ENCODE peak calls at places on chromosomes 13 and 19, in eight cellular contexts. Y is Caco-2; W is GM23248; O is CD8-positive, alpha-beta memory T cell; F is NT2/D1; Z is neural progenitor cell; H is psoas muscle; J is right cardiac atrium. L is an unnamed sample. For H3K27me3 and H3K4me1, the result is how much of the 10 kb centered on the place peaks cover.

GRCh38 chr13:52450012-52450792 is at the start of gene VPS36:
- DNase-seq in Y (peak), W (peak), O (peak), F (peak), Z (peak), H (peak), J (peak), L (peak)

GRCh38 chr19:46715620-46716012 is 1.3 kb downstream of the PRKD2 start:
- DNase-seq in Y (no peak), W (no peak), O (no peak), F (no peak), Z (peak), H (no peak), J (peak), L (peak)

GRCh38 chr19:13093407-13094284 is 9.0 kb downstream of the LYL1 start:
- DNase-seq in Y (peak), W (peak), O (peak), F (peak), Z (peak), H (peak), J (peak), L (peak)

GRCh38 chr19:30518965-30519606 is 146.9 kb downstream of the ZNF536 start:
- DNase-seq in Y (no peak), W (no peak), O (no peak), F (no peak), Z (no peak), H (no peak), J (no peak), L (no peak)

GRCh38 chr19:35446194-35446593 is 1.9 kb upstream of the FFAR2 start:
- DNase-seq in Y (no peak), W (no peak), O (peak), F (no peak), Z (no peak), H (no peak), J (no peak), L (no peak)

GRCh38 chr19:16374436-16374835 is 49.8 kb downstream of the KLF2 start:
- DNase-seq in Y (no peak), W (no peak), O (peak), F (no peak), Z (no peak), H (no peak), J (no peak), L (no peak)

GRCh38 chr13:111398715-111399299 is 78.4 kb downstream of the TEX29 start:
- DNase-seq in Y (no peak), W (no peak), O (no peak), F (no peak), Z (no peak), H (no peak), J (no peak), L (peak)

GRCh38 chr13:110650436-110650835 is 35.1 kb downstream of the NAXD start:
- DNase-seq in Y (no peak), W (no peak), O (no peak), F (no peak), Z (no peak), H (no peak), J (no peak), L (peak)

GRCh38 chr19:10019246-10019645 is 6.0 kb downstream of the RDH8 start:
- DNase-seq in Y (no peak), W (peak), O (no peak), F (no peak), Z (no peak), H (no peak), J (no peak), L (no peak)

GRCh38 chr19:3368848-3369336 is 2.5 kb downstream of the NFIC start:
- DNase-seq in Y (no peak), W (peak), O (no peak), F (no peak), Z (no peak), H (no peak), J (no peak), L (peak)

GRCh38 chr13:93861818-93862217 is 617.7 kb downstream of the DCT start:
- DNase-seq in Y (no peak), W (peak), O (no peak), F (peak), Z (no peak), H (no peak), J (no peak), L (peak)

GRCh38 chr19:1648926-1649541 is 3.4 kb downstream of the TCF3 start:
- DNase-seq in Y (no peak), W (peak), O (no peak), F (no peak), Z (no peak), H (no peak), J (no peak), L (no peak)

GRCh38 chr13:111584101-111584500 is 263.7 kb downstream of the TEX29 start:
- DNase-seq in Y (no peak), W (no peak), O (no peak), F (no peak), Z (no peak), H (no peak), J (no peak), L (no peak)

GRCh38 chr19:4066682-4067395 is at the start of gene ZBTB7A:
- DNase-seq in Y (peak), W (peak), O (peak), F (no peak), Z (peak), H (peak), J (peak), L (peak)

GRCh38 chr13:65855276-65855675 is 1374.9 kb downstream of the PCDH9 start:
- DNase-seq in Y (no peak), W (no peak), O (no peak), F (no peak), Z (no peak), H (no peak), J (no peak), L (peak)

GRCh38 chr13:107266657-107267056 is 698.7 kb upstream of the ARGLU1 start:
- DNase-seq in Y (no peak), W (no peak), O (no peak), F (no peak), Z (no peak), H (no peak), J (no peak), L (no peak)

GRCh38 chr13:23703241-23703640 is 133.0 kb downstream of the TNFRSF19 start:
- DNase-seq in Y (no peak), W (peak), O (no peak), F (no peak), Z (no peak), H (no peak), J (no peak), L (no peak)

GRCh38 chr13:48978942-48979601 is 3.4 kb downstream of the FNDC3A start:
- DNase-seq in Y (no peak), W (peak), O (no peak), F (no peak), Z (no peak), H (no peak), J (no peak), L (no peak)

GRCh38 chr13:44629465-44630183 is 53.5 kb upstream of the TSC22D1 start:
- DNase-seq in Y (no peak), W (peak), O (no peak), F (no peak), Z (no peak), H (no peak), J (no peak), L (no peak)

GRCh38 chr13:86813198-86813597 is 858.0 kb upstream of the SLITRK5 start:
- DNase-seq in Y (no peak), W (no peak), O (no peak), F (no peak), Z (no peak), H (no peak), J (no peak), L (no peak)

GRCh38 chr13:59176775-59177174 is 987.0 kb downstream of the DIAPH3 start:
- DNase-seq in Y (peak), W (no peak), O (no peak), F (no peak), Z (no peak), H (no peak), J (no peak), L (peak)

GRCh38 chr19:11735375-11735774 is 3.4 kb downstream of the ZNF823 start:
- DNase-seq in Y (no peak), W (peak), O (no peak), F (no peak), Z (no peak), H (no peak), J (no peak), L (no peak)

GRCh38 chr19:33393286-33394005 is 19.9 kb downstream of the CEBPG start:
- DNase-seq in Y (no peak), W (peak), O (no peak), F (no peak), Z (peak), H (no peak), J (peak), L (peak)

GRCh38 chr19:6362351-6362801 is 1.0 kb downstream of the CLPP start:
- DNase-seq in Y (no peak), W (peak), O (peak), F (no peak), Z (no peak), H (no peak), J (no peak), L (no peak)

GRCh38 chr19:50482271-50482855 is 5.7 kb upstream of the GARIN5A start:
- DNase-seq in Y (no peak), W (no peak), O (no peak), F (no peak), Z (no peak), H (no peak), J (peak), L (no peak)

GRCh38 chr13:108200781-108201398 is 14.4 kb downstream of the LIG4 start:
- DNase-seq in Y (no peak), W (peak), O (no peak), F (no peak), Z (no peak), H (no peak), J (no peak), L (no peak)

GRCh38 chr19:49497047-49497789 is 984 bp downstream of the RPS11 start:
- DNase-seq in Y (peak), W (peak), O (peak), F (no peak), Z (peak), H (peak), J (peak), L (peak)

GRCh38 chr13:63838366-63839110 is 2422.9 kb upstream of the PCDH20 start:
- DNase-seq in Y (no peak), W (no peak), O (no peak), F (no peak), Z (no peak), H (no peak), J (no peak), L (peak)

GRCh38 chr13:99916366-99917103 is 55.0 kb downstream of the ZIC5 start:
- DNase-seq in Y (peak), W (peak), O (peak), F (peak), Z (peak), H (no peak), J (no peak), L (peak)

GRCh38 chr13:110915874-110916670 is 1.2 kb upstream of the ANKRD10 start:
- DNase-seq in Y (no peak), W (peak), O (no peak), F (no peak), Z (no peak), H (no peak), J (no peak), L (no peak)

GRCh38 chr13:51435002-51435578 is 17.7 kb downstream of the INTS6 start:
- DNase-seq in Y (no peak), W (peak), O (peak), F (no peak), Z (no peak), H (no peak), J (no peak), L (no peak)

GRCh38 chr19:54530866-54531265 is 28.2 kb downstream of the LAIR2 start:
- DNase-seq in Y (no peak), W (no peak), O (no peak), F (no peak), Z (no peak), H (no peak), J (no peak), L (no peak)
- H3K27me3 ChIP-seq in Y (under half), W (under half), O (under half), F (under half), Z (under half), H (under half), J (under half), L (under half)

DNA sequence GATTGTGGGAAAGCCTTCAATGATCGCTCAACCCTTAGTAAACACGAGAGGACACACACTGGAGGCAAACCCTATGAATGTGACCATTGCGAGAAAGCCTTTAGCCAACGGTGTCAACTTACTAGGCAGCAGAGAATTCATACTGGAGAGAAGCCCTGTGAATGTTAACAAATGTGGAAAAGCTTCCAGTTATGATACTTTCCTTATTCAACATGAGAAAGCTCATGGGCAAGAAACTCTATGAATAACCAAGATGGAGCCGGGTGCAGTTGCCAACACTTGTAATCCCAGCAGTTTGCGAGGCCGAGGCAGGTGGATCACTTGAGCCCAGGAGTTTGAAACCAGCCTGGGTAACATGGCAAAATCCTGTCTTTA is 15.8 kb upstream of the ZNF8 start:
- DNase-seq in Y (no peak), W (no peak), O (no peak), F (no peak), Z (no peak), H (no peak), J (no peak), L (no peak)
- H3K4me3 ChIP-seq in Y (no peak), W (no peak), O (peak), F (no peak), Z (peak), H (no peak), J (no peak), L (peak)

DNA sequence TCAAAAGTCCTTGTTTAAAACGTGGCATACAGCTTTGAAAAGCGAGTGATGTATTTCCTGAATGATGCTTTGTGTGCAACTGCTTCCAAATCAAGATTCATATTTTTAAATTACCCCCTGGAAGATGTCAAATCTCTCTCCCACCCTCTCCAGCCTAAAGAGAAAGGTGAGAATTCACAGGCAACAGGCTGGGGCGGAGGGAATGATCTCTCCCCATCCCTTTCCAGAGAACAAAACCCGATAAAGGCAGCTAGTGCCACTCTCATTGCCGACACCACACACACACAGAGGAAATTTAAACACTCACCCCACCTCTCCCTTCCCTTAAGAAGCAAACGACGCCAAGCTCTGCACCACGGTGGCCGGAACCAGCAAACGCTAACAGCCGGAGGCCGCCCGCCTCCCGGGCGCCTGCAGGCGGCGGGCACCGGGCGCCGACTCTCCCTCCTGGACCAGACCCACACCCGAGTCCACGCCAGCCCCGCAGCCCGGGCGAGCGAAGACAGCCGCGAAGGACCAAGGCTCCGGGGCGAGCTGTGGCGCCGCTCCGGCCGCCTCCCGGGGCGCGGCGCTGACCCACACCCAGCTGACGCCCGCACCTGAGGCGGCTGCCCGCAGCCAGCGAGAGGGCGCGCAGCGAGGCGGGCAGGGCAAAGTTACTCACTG is 485 bp downstream of the LNX2 start:
- DNase-seq in Y (no peak), W (peak), O (no peak), F (no peak), Z (no peak), H (peak), J (peak), L (no peak)
- H3K4me1 ChIP-seq in Y (under half), W (under half), O (under half), F (under half), Z (under half), H (under half), J (under half), L (under half)

GRCh38 chr19:18794029-18794313 is 2.9 kb upstream of the COMP start:
- DNase-seq in Y (no peak), W (no peak), O (no peak), F (no peak), Z (no peak), H (no peak), J (no peak), L (no peak)
- H3K27me3 ChIP-seq in Y (under half), W (under half), O (under half), F (half or more), Z (half or more), H (half or more), J (under half), L (half or more)

GRCh38 chr19:32337176-32337808 is 8.1 kb upstream of the ZNF507 start:
- DNase-seq in Y (no peak), W (peak), O (no peak), F (no peak), Z (no peak), H (no peak), J (no peak), L (no peak)
- H3K4me3 ChIP-seq in Y (no peak), W (peak), O (no peak), F (no peak), Z (no peak), H (no peak), J (peak), L (no peak)

GRCh38 chr19:15291089-15291488 is 41.2 kb downstream of the BRD4 start:
- DNase-seq in Y (no peak), W (peak), O (no peak), F (no peak), Z (no peak), H (no peak), J (no peak), L (no peak)
- H3K4me1 ChIP-seq in Y (under half), W (half or more), O (half or more), F (under half), Z (under half), H (half or more), J (under half), L (under half)

DNA sequence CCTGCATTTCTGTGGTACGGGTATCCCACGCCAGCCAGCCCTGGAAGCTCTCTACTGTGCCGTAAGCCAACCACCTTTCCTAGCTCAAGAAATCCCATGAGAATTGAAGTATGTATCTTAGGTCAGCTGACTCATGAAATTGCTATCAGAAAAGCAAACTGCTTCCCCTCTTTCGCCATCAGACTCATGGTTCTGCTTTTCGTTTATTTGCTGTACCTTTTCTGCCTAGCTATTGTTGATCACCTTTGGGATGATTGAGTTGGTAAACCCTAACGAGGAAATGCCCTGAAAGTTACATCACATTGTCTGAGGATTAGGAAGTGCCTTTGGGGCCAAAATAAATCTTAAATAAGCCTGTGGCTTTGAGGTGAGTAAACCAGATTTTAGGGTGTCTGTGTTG is at the start of gene ADGRE3:
- DNase-seq in Y (no peak), W (peak), O (no peak), F (no peak), Z (no peak), H (no peak), J (no peak), L (no peak)
- H3K27me3 ChIP-seq in Y (under half), W (under half), O (under half), F (under half), Z (under half), H (under half), J (under half), L (under half)

DNA sequence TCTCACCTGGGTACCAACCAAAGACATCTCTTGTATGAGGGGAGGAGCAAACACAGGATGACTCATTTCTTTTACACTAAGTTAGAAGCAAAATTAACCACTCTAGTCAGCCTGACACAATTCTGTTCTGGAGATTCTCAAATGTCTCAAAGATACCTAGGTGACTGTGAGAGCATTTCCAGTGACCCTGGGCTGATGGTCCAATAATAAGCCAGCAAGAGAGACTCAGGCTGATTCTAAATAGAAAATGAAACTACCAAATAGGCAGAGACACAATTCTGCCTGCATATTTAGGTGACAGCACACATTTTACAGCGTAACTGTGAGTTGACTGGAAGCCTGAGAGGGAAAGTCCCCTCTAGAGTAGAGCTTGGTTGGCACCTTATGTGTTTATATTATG is 16.3 kb downstream of the ZNF91 start:
- DNase-seq in Y (no peak), W (no peak), O (no peak), F (no peak), Z (no peak), H (no peak), J (no peak), L (no peak)
- H3K4me3 ChIP-seq in Y (no peak), W (no peak), O (peak), F (no peak), Z (no peak), H (no peak), J (peak), L (peak)

GRCh38 chr13:90627813-90628212 is 719.7 kb upstream of the MIR17HG start:
- DNase-seq in Y (no peak), W (no peak), O (no peak), F (no peak), Z (no peak), H (no peak), J (no peak), L (no peak)

GRCh38 chr13:90633849-90634248 is 713.6 kb upstream of the MIR17HG start:
- DNase-seq in Y (no peak), W (no peak), O (no peak), F (no peak), Z (no peak), H (no peak), J (no peak), L (no peak)

GRCh38 chr13:90628471-90628870 is 719.0 kb upstream of the MIR17HG start:
- DNase-seq in Y (no peak), W (no peak), O (no peak), F (no peak), Z (no peak), H (no peak), J (no peak), L (no peak)

GRCh38 chr13:90630716-90631115 is 716.8 kb upstream of the MIR17HG start:
- DNase-seq in Y (no peak), W (no peak), O (no peak), F (no peak), Z (no peak), H (no peak), J (no peak), L (no peak)

DNA sequence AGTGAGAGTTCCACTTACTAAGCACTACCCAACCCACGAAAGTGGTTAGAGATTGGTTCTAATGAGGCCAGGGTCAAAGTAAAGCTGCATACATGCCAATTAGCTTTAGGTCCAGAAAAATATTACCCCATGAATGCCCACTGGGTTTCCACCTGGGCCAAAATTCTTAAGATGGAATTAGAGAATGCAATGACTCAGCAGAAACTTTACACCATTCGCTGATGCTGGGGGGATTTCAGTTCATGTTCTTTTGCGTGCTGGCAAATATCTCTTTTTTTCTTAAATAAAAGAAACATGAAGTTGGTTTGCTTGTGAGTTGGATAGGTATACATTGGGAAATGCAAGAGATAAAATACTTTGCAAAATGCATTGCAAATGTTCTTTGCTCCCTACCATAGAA is 715.3 kb upstream of the MIR17HG start:
- DNase-seq in Y (no peak), W (no peak), O (no peak), F (no peak), Z (no peak), H (no peak), J (no peak), L (no peak)
- H3K4me1 ChIP-seq in Y (under half), W (under half), O (under half), F (under half), Z (under half), H (under half), J (under half), L (under half)

GRCh38 chr19:42524250-42524649 is 4.0 kb downstream of the CEACAM1 start:
- DNase-seq in Y (no peak), W (no peak), O (no peak), F (no peak), Z (no peak), H (no peak), J (no peak), L (no peak)
- H3K27me3 ChIP-seq in Y (under half), W (under half), O (under half), F (under half), Z (under half), H (under half), J (under half), L (under half)

L was measured in endodermal cell.